ENCODE peak calls at places on chromosomes 5 and 9, in nine cellular contexts. One of them, this sample, is unnamed.

GRCh38 chr5:54873696-54874095 is 111.7 kb downstream of the ESM1 start:
- DNase-seq in Panc1: no peak
- DNase-seq in prostate gland: no peak
- DNase-seq in suprapubic skin: no peak
- DNase-seq in sigmoid colon: no peak
- DNase-seq in K562: no peak
- DNase-seq in esophagus muscularis mucosa: no peak
- DNase-seq in endothelial cell of umbilical vein: peak
- DNase-seq in HCT116: no peak
- DNase-seq in this sample: no peak

GRCh38 chr5:79759436-79759835 is 69.8 kb downstream of the CMYA5 start:
- DNase-seq in K562: no peak
- DNase-seq in esophagus muscularis mucosa: no peak
- DNase-seq in endothelial cell of umbilical vein: no peak
- DNase-seq in HCT116: no peak
- DNase-seq in sigmoid colon: no peak
- DNase-seq in Panc1: no peak
- DNase-seq in prostate gland: no peak
- DNase-seq in suprapubic skin: no peak
- DNase-seq in this sample: no peak

GRCh38 chr5:92267830-92268229 is 884.7 kb upstream of the ARRDC3 start:
- DNase-seq in sigmoid colon: peak
- DNase-seq in suprapubic skin: no peak
- DNase-seq in Panc1: no peak
- DNase-seq in endothelial cell of umbilical vein: no peak
- DNase-seq in K562: no peak
- DNase-seq in HCT116: no peak
- DNase-seq in prostate gland: no peak
- DNase-seq in esophagus muscularis mucosa: no peak
- DNase-seq in this sample: no peak

GRCh38 chr9:83219154-83219923 is 156.4 kb upstream of the RASEF start:
- DNase-seq in prostate gland: peak
- DNase-seq in Panc1: peak
- DNase-seq in suprapubic skin: no peak
- DNase-seq in HCT116: peak
- DNase-seq in endothelial cell of umbilical vein: peak
- DNase-seq in sigmoid colon: peak
- DNase-seq in K562: peak
- DNase-seq in esophagus muscularis mucosa: no peak
- DNase-seq in this sample: peak

GRCh38 chr9:32698706-32699277 is 63.3 kb upstream of the TAF1L start:
- DNase-seq in esophagus muscularis mucosa: peak
- DNase-seq in Panc1: no peak
- DNase-seq in suprapubic skin: no peak
- DNase-seq in prostate gland: no peak
- DNase-seq in endothelial cell of umbilical vein: no peak
- DNase-seq in K562: no peak
- DNase-seq in sigmoid colon: no peak
- DNase-seq in HCT116: peak
- DNase-seq in this sample: no peak

GRCh38 chr5:38601843-38602424 is 45.5 kb upstream of the LIFR start:
- DNase-seq in sigmoid colon: no peak
- DNase-seq in HCT116: peak
- DNase-seq in suprapubic skin: no peak
- DNase-seq in prostate gland: no peak
- DNase-seq in K562: no peak
- DNase-seq in endothelial cell of umbilical vein: no peak
- DNase-seq in Panc1: peak
- DNase-seq in esophagus muscularis mucosa: no peak
- DNase-seq in this sample: no peak

GRCh38 chr5:163565492-163565891 is 60.1 kb downstream of the MAT2B start:
- DNase-seq in suprapubic skin: no peak
- DNase-seq in prostate gland: no peak
- DNase-seq in esophagus muscularis mucosa: no peak
- DNase-seq in endothelial cell of umbilical vein: no peak
- DNase-seq in K562: no peak
- DNase-seq in sigmoid colon: no peak
- DNase-seq in HCT116: no peak
- DNase-seq in Panc1: no peak
- DNase-seq in this sample: no peak

GRCh38 chr5:170638454-170639220 is 134.8 kb downstream of the KCNIP1 start:
- DNase-seq in sigmoid colon: peak
- DNase-seq in K562: peak
- DNase-seq in HCT116: peak
- DNase-seq in endothelial cell of umbilical vein: peak
- DNase-seq in esophagus muscularis mucosa: no peak
- DNase-seq in prostate gland: peak
- DNase-seq in Panc1: peak
- DNase-seq in suprapubic skin: no peak
- DNase-seq in this sample: peak

GRCh38 chr9:15416880-15417279 is 5.8 kb upstream of the SNAPC3 start:
- DNase-seq in suprapubic skin: no peak
- DNase-seq in endothelial cell of umbilical vein: peak
- DNase-seq in prostate gland: no peak
- DNase-seq in HCT116: no peak
- DNase-seq in sigmoid colon: no peak
- DNase-seq in esophagus muscularis mucosa: no peak
- DNase-seq in Panc1: no peak
- DNase-seq in K562: peak
- DNase-seq in this sample: no peak

GRCh38 chr5:61330879-61331406 is 1.1 kb upstream of the ZSWIM6 start:
- DNase-seq in endothelial cell of umbilical vein: peak
- DNase-seq in esophagus muscularis mucosa: peak
- DNase-seq in sigmoid colon: peak
- DNase-seq in suprapubic skin: no peak
- DNase-seq in K562: peak
- DNase-seq in HCT116: no peak
- DNase-seq in Panc1: no peak
- DNase-seq in prostate gland: peak
- DNase-seq in this sample: peak

GRCh38 chr5:57422341-57422740 is 60.3 kb downstream of the ACTBL2 start:
- DNase-seq in Panc1: no peak
- DNase-seq in esophagus muscularis mucosa: no peak
- DNase-seq in sigmoid colon: no peak
- DNase-seq in suprapubic skin: no peak
- DNase-seq in endothelial cell of umbilical vein: no peak
- DNase-seq in prostate gland: no peak
- DNase-seq in K562: no peak
- DNase-seq in HCT116: no peak
- DNase-seq in this sample: no peak

GRCh38 chr9:35834260-35835215 is 5.5 kb downstream of the TMEM8B start:
- DNase-seq in endothelial cell of umbilical vein: no peak
- DNase-seq in Panc1: no peak
- DNase-seq in HCT116: no peak
- DNase-seq in prostate gland: no peak
- DNase-seq in K562: peak
- DNase-seq in esophagus muscularis mucosa: no peak
- DNase-seq in sigmoid colon: peak
- DNase-seq in suprapubic skin: no peak
- DNase-seq in this sample: no peak

GRCh38 chr9:35835216-35835604 is 6.2 kb downstream of the TMEM8B start:
- DNase-seq in esophagus muscularis mucosa: no peak
- DNase-seq in HCT116: no peak
- DNase-seq in suprapubic skin: no peak
- DNase-seq in K562: peak
- DNase-seq in endothelial cell of umbilical vein: no peak
- DNase-seq in Panc1: no peak
- DNase-seq in prostate gland: no peak
- DNase-seq in sigmoid colon: peak
- DNase-seq in this sample: no peak

GRCh38 chr9:35831040-35831439 is 2.0 kb downstream of the TMEM8B start:
- DNase-seq in prostate gland: no peak
- DNase-seq in esophagus muscularis mucosa: no peak
- DNase-seq in endothelial cell of umbilical vein: no peak
- DNase-seq in sigmoid colon: peak
- DNase-seq in Panc1: no peak
- DNase-seq in suprapubic skin: no peak
- DNase-seq in K562: no peak
- DNase-seq in HCT116: no peak
- DNase-seq in this sample: no peak

GRCh38 chr9:35835766-35836165 is 6.7 kb downstream of the TMEM8B start:
- DNase-seq in HCT116: no peak
- DNase-seq in sigmoid colon: no peak
- DNase-seq in suprapubic skin: no peak
- DNase-seq in K562: no peak
- DNase-seq in endothelial cell of umbilical vein: no peak
- DNase-seq in esophagus muscularis mucosa: no peak
- DNase-seq in Panc1: no peak
- DNase-seq in prostate gland: no peak
- DNase-seq in this sample: no peak

DNA sequence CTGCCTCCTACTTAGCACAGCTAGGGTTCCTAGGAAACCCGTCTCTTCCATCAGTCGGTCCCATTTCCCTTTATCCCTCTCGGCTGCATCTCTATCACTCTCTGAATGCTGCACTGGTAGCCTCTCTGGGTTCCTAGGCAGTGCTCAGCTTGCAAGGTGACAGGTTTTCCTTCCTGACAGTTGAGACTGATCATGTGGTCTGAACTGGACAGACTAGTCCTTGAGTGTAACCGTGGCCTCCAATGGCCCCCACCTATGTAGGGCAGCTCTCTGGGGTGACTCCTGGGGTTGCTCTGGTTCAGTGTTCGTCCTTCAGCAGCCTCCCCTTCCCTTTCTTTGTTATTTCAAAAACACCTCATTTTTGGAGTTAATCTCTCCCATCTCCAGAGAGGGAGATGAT is 3.8 kb downstream of the TMEM8B start:
- DNase-seq in HCT116: no peak
- DNase-seq in endothelial cell of umbilical vein: no peak
- DNase-seq in sigmoid colon: no peak
- DNase-seq in prostate gland: peak
- DNase-seq in Panc1: no peak
- DNase-seq in K562: no peak
- DNase-seq in esophagus muscularis mucosa: no peak
- DNase-seq in suprapubic skin: no peak
- DNase-seq in this sample: peak
- H3K27ac ChIP-seq in HCT116: no peak
- H3K27ac ChIP-seq in endothelial cell of umbilical vein: no peak
- H3K27ac ChIP-seq in sigmoid colon: peak
- H3K27ac ChIP-seq in prostate gland: peak
- H3K27ac ChIP-seq in Panc1: no peak
- H3K27ac ChIP-seq in K562: no peak
- H3K27ac ChIP-seq in esophagus muscularis mucosa: peak
- H3K27ac ChIP-seq in suprapubic skin: peak
- H3K27ac ChIP-seq in this sample: peak

GRCh38 chr9:5560439-5560838 is 50.1 kb downstream of the PDCD1LG2 start:
- DNase-seq in esophagus muscularis mucosa: no peak
- DNase-seq in sigmoid colon: no peak
- DNase-seq in suprapubic skin: no peak
- DNase-seq in HCT116: no peak
- DNase-seq in prostate gland: no peak
- DNase-seq in K562: no peak
- DNase-seq in endothelial cell of umbilical vein: no peak
- DNase-seq in Panc1: no peak
- DNase-seq in this sample: no peak

GRCh38 chr9:5559659-5560058 is 49.3 kb downstream of the PDCD1LG2 start:
- DNase-seq in Panc1: no peak
- DNase-seq in suprapubic skin: no peak
- DNase-seq in endothelial cell of umbilical vein: no peak
- DNase-seq in HCT116: no peak
- DNase-seq in esophagus muscularis mucosa: no peak
- DNase-seq in K562: no peak
- DNase-seq in sigmoid colon: no peak
- DNase-seq in prostate gland: no peak
- DNase-seq in this sample: no peak

GRCh38 chr9:5554254-5554653 is 43.9 kb downstream of the PDCD1LG2 start:
- DNase-seq in HCT116: no peak
- DNase-seq in Panc1: no peak
- DNase-seq in sigmoid colon: no peak
- DNase-seq in K562: no peak
- DNase-seq in esophagus muscularis mucosa: no peak
- DNase-seq in endothelial cell of umbilical vein: no peak
- DNase-seq in prostate gland: no peak
- DNase-seq in suprapubic skin: no peak
- DNase-seq in this sample: no peak

GRCh38 chr9:5556101-5556500 is 45.8 kb downstream of the PDCD1LG2 start:
- DNase-seq in Panc1: no peak
- DNase-seq in prostate gland: no peak
- DNase-seq in esophagus muscularis mucosa: no peak
- DNase-seq in endothelial cell of umbilical vein: no peak
- DNase-seq in K562: no peak
- DNase-seq in sigmoid colon: no peak
- DNase-seq in suprapubic skin: no peak
- DNase-seq in HCT116: no peak
- DNase-seq in this sample: no peak

GRCh38 chr9:5557606-5558587 is 47.6 kb downstream of the PDCD1LG2 start:
- DNase-seq in Panc1: no peak
- DNase-seq in endothelial cell of umbilical vein: no peak
- DNase-seq in esophagus muscularis mucosa: no peak
- DNase-seq in suprapubic skin: no peak
- DNase-seq in K562: no peak
- DNase-seq in prostate gland: no peak
- DNase-seq in HCT116: no peak
- DNase-seq in sigmoid colon: no peak
- DNase-seq in this sample: no peak
- TF ChIP-seq POLR2AphosphoS5 in Panc1: no peak
- TF ChIP-seq POLR2AphosphoS5 in endothelial cell of umbilical vein: no peak
- TF ChIP-seq POLR2AphosphoS5 in esophagus muscularis mucosa: peak
- TF ChIP-seq POLR2AphosphoS5 in suprapubic skin: no peak
- TF ChIP-seq POLR2AphosphoS5 in K562: no peak
- TF ChIP-seq POLR2AphosphoS5 in prostate gland: no peak
- TF ChIP-seq POLR2AphosphoS5 in HCT116: no peak
- TF ChIP-seq POLR2AphosphoS5 in sigmoid colon: no peak
- TF ChIP-seq POLR2AphosphoS5 in this sample: no peak

DNA sequence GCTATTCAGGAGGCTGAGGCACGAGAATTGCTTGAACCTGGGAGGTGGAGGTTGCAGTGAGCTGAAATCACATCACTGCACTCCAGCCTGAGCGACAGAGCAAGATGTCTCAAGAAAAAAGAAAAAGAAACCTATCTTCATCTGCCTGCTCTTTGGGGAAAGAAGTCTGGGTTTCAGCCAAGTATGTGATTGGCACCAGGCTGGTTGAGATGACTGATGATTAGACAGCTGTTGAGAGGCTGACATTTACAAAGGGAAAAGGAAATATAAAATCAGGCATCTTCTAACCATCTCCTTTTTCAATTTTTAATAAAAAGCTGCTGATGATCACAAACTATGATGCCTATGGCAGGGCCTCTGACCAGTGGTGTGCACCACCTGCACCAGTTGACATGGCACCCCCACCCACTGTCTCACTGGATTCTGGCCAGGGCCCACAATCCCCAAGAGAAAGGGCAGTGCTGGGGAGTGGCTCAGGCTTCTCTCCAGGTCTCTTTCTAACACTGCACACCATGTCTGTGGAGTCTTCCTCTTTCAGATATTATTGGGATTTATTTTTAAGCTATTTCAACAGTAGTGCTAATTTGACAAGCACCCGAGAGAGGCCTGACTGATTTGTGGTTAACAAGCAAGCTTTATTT is 17.2 kb upstream of the C5orf15 start:
- DNase-seq in K562: no peak
- DNase-seq in Panc1: no peak
- DNase-seq in HCT116: no peak
- DNase-seq in sigmoid colon: no peak
- DNase-seq in esophagus muscularis mucosa: no peak
- DNase-seq in endothelial cell of umbilical vein: no peak
- DNase-seq in suprapubic skin: no peak
- DNase-seq in prostate gland: no peak
- DNase-seq in this sample: no peak
- H3K27ac ChIP-seq in K562: no peak
- H3K27ac ChIP-seq in Panc1: no peak
- H3K27ac ChIP-seq in HCT116: no peak
- H3K27ac ChIP-seq in sigmoid colon: no peak
- H3K27ac ChIP-seq in esophagus muscularis mucosa: no peak
- H3K27ac ChIP-seq in endothelial cell of umbilical vein: no peak
- H3K27ac ChIP-seq in suprapubic skin: no peak
- H3K27ac ChIP-seq in prostate gland: no peak
- H3K27ac ChIP-seq in this sample: no peak

GRCh38 chr9:110029422-110029814 is 178.5 kb downstream of the C9orf152 start:
- DNase-seq in K562: no peak
- DNase-seq in prostate gland: no peak
- DNase-seq in esophagus muscularis mucosa: no peak
- DNase-seq in endothelial cell of umbilical vein: peak
- DNase-seq in sigmoid colon: no peak
- DNase-seq in HCT116: no peak
- DNase-seq in Panc1: no peak
- DNase-seq in suprapubic skin: no peak
- DNase-seq in this sample: no peak
- TF ChIP-seq POLR2AphosphoS5 in K562: no peak
- TF ChIP-seq POLR2AphosphoS5 in prostate gland: no peak
- TF ChIP-seq POLR2AphosphoS5 in esophagus muscularis mucosa: peak
- TF ChIP-seq POLR2AphosphoS5 in endothelial cell of umbilical vein: peak
- TF ChIP-seq POLR2AphosphoS5 in sigmoid colon: no peak
- TF ChIP-seq POLR2AphosphoS5 in HCT116: no peak
- TF ChIP-seq POLR2AphosphoS5 in Panc1: no peak
- TF ChIP-seq POLR2AphosphoS5 in suprapubic skin: peak
- TF ChIP-seq POLR2AphosphoS5 in this sample: no peak

This sample was measured in breast epithelium.